ENCODE peak calls at places on chromosomes 2 and 18, in four cellular contexts. F is tibial artery, M is chondrocyte, T is B cell. B is an unnamed sample.

GRCh38 chr18:74225193-74225840 is 66.4 kb downstream of the CYB5A start:
- DNase-seq in F (no peak), M (no peak), T (no peak), B (no peak)

GRCh38 chr2:68367918-68368656 is 3.0 kb downstream of the PLEK start:
- DNase-seq in T (no peak), M (no peak), F (no peak), B (no peak)

GRCh38 chr2:145984541-145984940 is 1464.6 kb upstream of the ZEB2 start:
- DNase-seq in T (no peak), M (no peak), F (no peak), B (peak)

GRCh38 chr2:74205586-74205985 is 7.2 kb downstream of the MTHFD2 start:
- DNase-seq in F (no peak), T (no peak), M (no peak), B (no peak)

GRCh38 chr18:36514778-36515177 is 217.3 kb downstream of the FHOD3 start:
- DNase-seq in F (no peak), M (no peak), T (no peak), B (no peak)

GRCh38 chr2:151688719-151689118 is 45.6 kb downstream of the NEB start:
- DNase-seq in T (no peak), F (no peak), M (no peak), B (no peak)

GRCh38 chr2:31136732-31137131 is 1.5 kb downstream of the GALNT14 start:
- DNase-seq in M (no peak), T (peak), F (no peak), B (no peak)

GRCh38 chr2:113720167-113720566 is 36.3 kb downstream of the SLC35F5 start:
- DNase-seq in M (no peak), T (no peak), F (no peak), B (no peak)

GRCh38 chr2:175630319-175631246 is 371.5 kb downstream of the LNPK start:
- DNase-seq in T (no peak), M (no peak), F (no peak), B (no peak)

GRCh38 chr18:35467624-35468016 is 30.1 kb downstream of the INO80C start:
- DNase-seq in M (no peak), T (no peak), F (no peak), B (no peak)

GRCh38 chr2:136057023-136057801 is 60.7 kb downstream of the CXCR4 start:
- DNase-seq in F (no peak), M (no peak), T (no peak), B (no peak)

GRCh38 chr18:70500748-70501147 is 211.9 kb downstream of the SOCS6 start:
- DNase-seq in F (no peak), T (no peak), M (no peak), B (no peak)

GRCh38 chr18:78736015-78736690 is 243.5 kb upstream of the SALL3 start:
- DNase-seq in F (peak), M (no peak), T (no peak), B (no peak)

GRCh38 chr18:8788503-8789429 is 83.4 kb downstream of the MTCL1 start:
- DNase-seq in T (no peak), F (no peak), M (no peak), B (no peak)

GRCh38 chr2:233075966-233076339 is 15.8 kb downstream of the INPP5D start:
- DNase-seq in M (no peak), T (peak), F (peak), B (no peak)

GRCh38 chr2:121596221-121597080 is 52.8 kb downstream of the CLASP1 start:
- DNase-seq in F (no peak), M (no peak), T (peak), B (no peak)

GRCh38 chr18:61892683-61893303 is at the start of gene RNF152:
- DNase-seq in T (peak), F (peak), M (no peak), B (no peak)

GRCh38 chr2:40690036-40690435 is 238.1 kb upstream of the SLC8A1 start:
- DNase-seq in F (no peak), T (no peak), M (no peak), B (no peak)

GRCh38 chr2:234292205-234292954 is 204.5 kb downstream of the ARL4C start:
- DNase-seq in T (no peak), M (no peak), F (no peak), B (no peak)

GRCh38 chr2:207482630-207483029 is 47.1 kb upstream of the CREB1 start:
- DNase-seq in M (no peak), F (no peak), T (no peak), B (no peak)

GRCh38 chr2:241772063-241772499 is 4.5 kb upstream of the GAL3ST2 start:
- DNase-seq in T (no peak), F (no peak), M (no peak), B (no peak)

GRCh38 chr2:181552808-181553207 is 95.6 kb downstream of the ITGA4 start:
- DNase-seq in F (no peak), T (no peak), M (no peak), B (no peak)

GRCh38 chr2:234879671-234880455 is 72.0 kb upstream of the SH3BP4 start:
- DNase-seq in F (no peak), T (no peak), M (no peak), B (peak)

GRCh38 chr2:142286618-142287017 is 155.8 kb upstream of the LRP1B start:
- DNase-seq in T (no peak), F (no peak), M (no peak), B (no peak)

GRCh38 chr2:235106874-235107639 is 155.2 kb downstream of the SH3BP4 start:
- DNase-seq in F (peak), T (peak), M (no peak), B (peak)

GRCh38 chr2:37984589-37984988 is 59.5 kb downstream of the RMDN2 start:
- DNase-seq in M (no peak), F (no peak), T (no peak), B (no peak)
- TF ChIP-seq CTCF in M (peak), F (peak), T (no peak), B (no peak)

DNA sequence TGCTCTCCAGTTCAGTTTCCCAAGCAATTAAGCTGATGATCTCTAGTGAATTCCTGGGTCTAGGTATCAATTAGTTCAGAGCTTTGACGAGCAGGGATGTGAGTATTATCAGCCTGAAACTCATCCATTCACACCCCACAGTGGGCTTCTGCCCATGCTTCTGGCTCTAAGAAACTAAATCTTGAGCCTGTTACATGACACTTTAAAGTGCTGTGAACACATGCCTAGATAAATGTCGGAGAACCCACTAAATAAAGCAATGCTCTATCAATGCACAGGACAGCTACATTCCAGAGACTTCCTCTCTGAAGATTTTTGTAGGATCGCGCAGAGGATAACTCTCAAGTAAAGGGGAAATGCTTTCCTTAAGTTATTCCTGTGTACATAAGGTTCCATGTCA is 356.5 kb upstream of the TNP1 start:
- DNase-seq in M (no peak), F (no peak), T (no peak), B (no peak)
- TF ChIP-seq CTCF in M (no peak), F (no peak), T (no peak), B (no peak)

GRCh38 chr2:46173636-46174253 is 123.5 kb upstream of the EPAS1 start:
- DNase-seq in F (no peak), T (no peak), M (no peak), B (no peak)

GRCh38 chr2:46170611-46171385 is 126.4 kb upstream of the EPAS1 start:
- DNase-seq in F (no peak), M (no peak), T (no peak), B (no peak)

GRCh38 chr2:46173030-46173429 is 124.2 kb upstream of the EPAS1 start:
- DNase-seq in M (no peak), F (no peak), T (no peak), B (no peak)

GRCh38 chr2:46171441-46171953 is 125.7 kb upstream of the EPAS1 start:
- DNase-seq in F (no peak), T (no peak), M (no peak), B (peak)

GRCh38 chr2:46171996-46172546 is 125.1 kb upstream of the EPAS1 start:
- DNase-seq in M (no peak), F (no peak), T (no peak), B (no peak)
- TF ChIP-seq CTCF in M (peak), F (no peak), T (no peak), B (peak)

DNA sequence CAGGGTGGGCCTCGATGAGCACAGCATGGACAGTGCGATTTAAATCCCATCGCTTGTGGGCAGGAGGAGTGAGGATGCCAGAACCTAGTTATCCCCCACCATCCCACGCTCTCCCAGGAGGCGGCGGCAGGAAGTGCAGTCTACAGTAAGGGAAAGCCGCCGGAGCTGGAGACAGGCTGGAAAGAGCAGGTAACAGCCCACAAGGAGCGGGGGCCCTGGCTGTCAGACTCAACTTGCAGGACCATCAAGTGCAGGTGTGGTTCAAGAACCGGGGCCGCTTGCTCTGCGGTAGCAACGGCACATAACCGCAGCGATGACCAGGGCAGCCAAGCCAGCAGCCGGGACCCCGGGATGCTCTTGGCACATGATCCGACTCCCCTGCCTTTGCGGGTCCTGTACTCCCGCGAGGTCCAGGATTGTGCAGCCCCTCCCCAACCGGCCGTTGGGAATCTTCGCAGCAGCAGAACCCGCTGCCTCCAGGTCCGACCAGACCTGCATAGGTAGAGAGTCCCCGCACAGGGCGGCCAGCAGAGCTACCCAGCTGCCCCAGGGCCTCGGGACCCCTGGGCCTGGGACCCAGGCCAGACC is 82.1 kb downstream of the BIN1 start:
- DNase-seq in F (no peak), T (no peak), M (no peak), B (peak)
- TF ChIP-seq CTCF in F (peak), T (no peak), M (no peak), B (peak)

GRCh38 chr18:52352920-52353319 is 12.9 kb downstream of the DCC start:
- DNase-seq in M (no peak), T (no peak), F (no peak), B (no peak)

GRCh38 chr18:52343731-52344340 is 3.8 kb downstream of the DCC start:
- DNase-seq in T (no peak), F (no peak), M (no peak), B (no peak)

GRCh38 chr18:52345428-52345827 is 5.4 kb downstream of the DCC start:
- DNase-seq in M (no peak), F (no peak), T (no peak), B (no peak)

GRCh38 chr18:52343138-52343537 is 3.1 kb downstream of the DCC start:
- DNase-seq in F (no peak), M (no peak), T (no peak), B (no peak)

DNA sequence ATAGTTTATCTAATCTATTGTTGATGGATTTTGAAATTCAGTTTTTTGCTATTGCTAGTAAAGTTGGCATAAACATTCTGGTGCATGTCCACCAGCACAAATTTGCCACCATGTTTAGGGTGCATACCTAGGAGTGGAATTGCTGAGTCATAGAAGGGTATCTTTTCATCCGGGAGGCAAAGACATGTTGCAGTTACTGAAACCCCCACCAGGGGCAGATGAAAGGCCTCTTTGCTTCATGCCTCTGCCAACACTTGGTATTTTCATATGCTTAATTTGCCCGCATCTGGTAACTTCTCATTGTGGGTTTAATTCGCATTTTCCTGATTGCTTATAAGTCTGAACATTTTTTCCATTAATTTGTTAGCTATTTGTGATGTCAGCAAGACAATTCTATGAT is 8.2 kb downstream of the DCC start:
- DNase-seq in M (no peak), F (no peak), T (no peak), B (no peak)
- TF ChIP-seq CTCF in M (peak), F (no peak), T (no peak), B (peak)

DNA sequence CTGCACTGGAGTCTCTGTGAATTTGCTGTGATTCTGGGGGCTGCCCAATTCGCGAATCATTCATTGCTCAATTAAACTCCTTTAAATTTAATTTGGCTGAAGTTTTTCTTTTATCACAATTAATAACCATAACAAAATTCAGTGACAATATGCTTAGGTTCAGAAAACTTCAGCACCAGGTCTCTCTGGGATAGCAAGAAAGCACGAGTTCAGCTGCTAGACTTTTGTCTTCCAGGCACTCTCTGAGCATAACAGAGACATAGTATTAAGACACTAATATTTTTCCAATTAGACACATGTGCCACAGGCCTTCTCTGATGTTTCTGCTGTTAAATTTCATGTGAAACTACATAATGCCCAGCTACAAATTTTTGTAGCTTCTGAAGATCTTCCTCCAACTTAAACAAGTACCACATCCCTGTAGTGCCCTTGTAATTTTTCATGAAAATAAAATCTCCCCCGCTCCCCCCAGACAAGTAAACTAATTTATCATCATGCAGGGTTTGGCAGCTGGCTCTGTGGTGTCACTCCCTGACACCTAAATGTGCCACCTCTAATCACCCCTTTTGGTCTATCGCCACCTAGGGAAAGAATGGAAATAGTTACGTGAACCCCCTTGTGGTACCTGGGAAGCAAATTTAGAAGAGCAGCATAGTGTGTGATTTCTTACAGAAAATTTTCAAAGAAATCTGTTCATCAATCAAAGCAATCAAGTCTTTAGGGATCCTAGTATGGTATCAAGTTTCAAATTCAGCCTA is 94.1 kb downstream of the CSRNP3 start:
- DNase-seq in F (no peak), M (no peak), T (no peak), B (no peak)
- TF ChIP-seq CTCF in F (no peak), M (peak), T (no peak), B (no peak)

GRCh38 chr2:166180951-166181812 is 53.4 kb upstream of the SCN1A start:
- DNase-seq in M (peak), T (no peak), F (no peak), B (peak)
- TF ChIP-seq CTCF in M (peak), T (peak), F (no peak), B (peak)

DNA sequence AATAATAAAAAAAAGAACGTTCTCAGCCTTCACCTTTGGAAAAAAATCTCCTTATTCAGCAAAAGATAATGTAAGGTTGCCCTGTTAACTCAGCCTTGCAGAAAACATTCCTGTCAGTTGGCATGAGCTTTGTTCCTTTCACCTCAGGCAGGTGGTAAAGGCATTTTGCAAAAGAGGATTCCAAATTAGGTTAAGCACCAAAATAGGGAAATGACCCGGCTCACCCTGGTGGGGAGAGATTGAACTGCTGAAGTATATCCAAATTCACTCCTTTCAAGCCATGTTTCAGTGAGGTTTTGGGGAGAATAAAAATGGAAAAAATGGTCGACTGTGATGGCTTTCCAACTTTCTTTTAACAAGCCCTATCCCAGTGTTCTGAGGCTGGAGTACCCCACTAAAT is 1988.8 kb upstream of the PIK3C3 start:
- DNase-seq in T (no peak), M (no peak), F (no peak), B (no peak)
- TF ChIP-seq CTCF in T (no peak), M (peak), F (no peak), B (peak)

B was measured in astrocyte of the cerebellum.